ENCODE peak calls at places on chromosomes 12 and 14, in seven cellular contexts. G is HCT116, L is HepG2, B is NT2/D1, W is GM12878, K is H1, Q is K562. F is an unnamed sample.

GRCh38 chr14:101552786-101553231 is 8.5 kb upstream of the DIO3 start:
- DNase-seq in K (no peak), B (no peak), Q (no peak), W (no peak), G (no peak), L (no peak), F (no peak)

GRCh38 chr12:50353869-50354593 is 42.4 kb downstream of the FAM186A start:
- DNase-seq in G (no peak), B (no peak), W (no peak), K (no peak), Q (no peak), L (no peak), F (no peak)

GRCh38 chr14:99628832-99629618 is 15.9 kb upstream of the HHIPL1 start:
- DNase-seq in L (peak), Q (peak), W (no peak), K (peak), G (peak), B (peak), F (peak)

GRCh38 chr12:120639771-120640721 is at the start of gene CABP1:
- DNase-seq in K (peak), G (no peak), L (peak), Q (peak), W (no peak), B (no peak), F (peak)

GRCh38 chr14:56023681-56024080 is 94.5 kb upstream of the PELI2 start:
- DNase-seq in W (no peak), B (no peak), K (no peak), Q (no peak), L (no peak), G (no peak), F (no peak)

GRCh38 chr12:91133871-91134270 is 22.6 kb upstream of the LUM start:
- DNase-seq in G (no peak), B (no peak), L (no peak), K (no peak), Q (no peak), W (no peak), F (no peak)

GRCh38 chr14:22671622-22672021 is 27.5 kb upstream of the OR6J1 start:
- DNase-seq in K (no peak), L (no peak), B (no peak), W (no peak), G (no peak), Q (peak), F (no peak)

GRCh38 chr12:121209629-121210572 is at the start of gene P2RX4:
- DNase-seq in L (peak), W (peak), B (peak), K (peak), G (peak), Q (peak), F (peak)

GRCh38 chr12:109291531-109292341 is 17.3 kb downstream of the FOXN4 start:
- DNase-seq in L (no peak), W (no peak), K (peak), G (no peak), B (peak), Q (no peak), F (peak)

GRCh38 chr12:57744194-57744776 is 554 bp upstream of the TSPAN31 start:
- DNase-seq in K (peak), W (peak), Q (peak), L (no peak), G (peak), B (no peak), F (peak)

GRCh38 chr14:67748312-67748711 is 46.6 kb downstream of the RDH12 start:
- DNase-seq in W (no peak), B (no peak), K (no peak), L (no peak), Q (no peak), G (no peak), F (no peak)

GRCh38 chr12:111430418-111431353 is 25.0 kb downstream of the SH2B3 start:
- DNase-seq in B (no peak), K (no peak), W (no peak), G (no peak), Q (no peak), L (no peak), F (no peak)

GRCh38 chr14:93115069-93115919 is 431 bp downstream of the ITPK1 start:
- DNase-seq in G (peak), W (peak), B (peak), Q (peak), L (peak), K (peak), F (peak)

GRCh38 chr14:51014086-51014485 is 69.8 kb upstream of the PYGL start:
- DNase-seq in B (no peak), K (no peak), W (no peak), G (no peak), Q (no peak), L (no peak), F (no peak)

GRCh38 chr12:132395908-132396305 is 66.5 kb upstream of the GALNT9 start:
- DNase-seq in K (peak), B (no peak), W (no peak), L (no peak), Q (no peak), G (no peak), F (no peak)

GRCh38 chr12:29054790-29055663 is 94.1 kb upstream of the FAR2 start:
- DNase-seq in L (no peak), W (no peak), Q (no peak), K (no peak), G (no peak), B (no peak), F (peak)

GRCh38 chr14:97796511-97796910 is 999.3 kb downstream of the VRK1 start:
- DNase-seq in B (no peak), L (no peak), W (no peak), Q (no peak), K (no peak), G (no peak), F (no peak)

GRCh38 chr14:96893966-96894622 is 96.9 kb downstream of the VRK1 start:
- DNase-seq in K (no peak), Q (no peak), W (no peak), G (no peak), L (no peak), B (no peak), F (no peak)

GRCh38 chr14:76937181-76938091 is 91.1 kb downstream of the IRF2BPL start:
- DNase-seq in K (no peak), G (no peak), B (no peak), L (no peak), W (no peak), Q (peak), F (peak)

GRCh38 chr12:96177013-96177412 is 17.2 kb upstream of the ELK3 start:
- DNase-seq in W (no peak), K (no peak), L (no peak), Q (no peak), G (no peak), B (no peak), F (no peak)

GRCh38 chr12:63779498-63780481 is at the start of gene RXYLT1:
- DNase-seq in Q (peak), W (peak), G (peak), L (peak), K (peak), B (peak), F (peak)

GRCh38 chr14:103315368-103315911 is 18.6 kb upstream of the EIF5 start:
- DNase-seq in L (peak), W (no peak), G (no peak), B (no peak), Q (no peak), K (no peak), F (no peak)

GRCh38 chr14:71321556-71322315 is 414.5 kb downstream of the PCNX1 start:
- DNase-seq in B (no peak), L (peak), G (peak), Q (no peak), K (no peak), W (no peak), F (no peak)

GRCh38 chr12:10720974-10721565 is 2.1 kb downstream of the YBX3 start:
- DNase-seq in K (no peak), L (no peak), W (no peak), Q (no peak), G (no peak), B (no peak), F (no peak)
- TF ChIP-seq YY1 in K (no peak), L (no peak), W (no peak), Q (no peak), G (no peak), B (no peak), F (no peak)

GRCh38 chr12:130879212-130879686 is 7.4 kb downstream of the RAN start:
- DNase-seq in W (peak), Q (no peak), K (peak), L (no peak), B (no peak), G (no peak), F (peak)
- TF ChIP-seq YY1 in W (peak), Q (no peak), K (no peak), L (no peak), B (no peak), G (no peak), F (no peak)

DNA sequence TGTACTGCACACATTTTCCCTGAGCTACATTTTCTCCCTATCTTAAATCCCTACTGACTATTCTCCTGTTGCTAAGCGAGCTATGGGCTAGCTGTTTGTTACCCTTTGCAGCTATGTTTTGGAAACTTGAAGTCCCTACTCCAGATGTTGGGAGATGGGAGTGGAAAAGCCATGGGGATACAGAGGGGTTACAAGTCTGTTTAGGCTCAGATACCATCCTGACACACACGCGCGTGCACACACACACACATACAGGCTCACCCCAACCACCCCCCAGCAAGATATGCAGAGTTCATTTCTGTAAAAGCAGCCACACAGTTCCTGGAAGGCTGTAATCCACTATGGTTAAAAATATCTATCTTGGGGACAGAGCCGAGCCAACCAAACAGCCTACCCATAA is 15.8 kb downstream of the ATP5MC2 start:
- DNase-seq in L (no peak), B (no peak), K (no peak), Q (no peak), W (no peak), G (no peak), F (no peak)
- TF ChIP-seq YY1 in L (no peak), B (no peak), K (no peak), Q (no peak), W (no peak), G (no peak), F (no peak)

GRCh38 chr12:84642201-84642600 is 270.4 kb downstream of the SLC6A15 start:
- DNase-seq in K (no peak), L (no peak), Q (no peak), G (no peak), W (no peak), B (no peak), F (no peak)
- TF ChIP-seq YY1 in K (no peak), L (no peak), Q (no peak), G (no peak), W (no peak), B (no peak), F (no peak)